ENCODE peak calls at places on chromosomes 12 and 14, in eight cellular contexts. Z, W, K, D, M, J, R and I are unnamed samples.

GRCh38 chr14:104690266-104690711 is 871 bp downstream of the INF2 start:
- DNase-seq in Z (no peak), W (no peak), K (no peak), D (peak; percentile 74), M (no peak), J (no peak), R (peak; percentile 33), I (no peak)

GRCh38 chr12:68240975-68241374 is 12.4 kb downstream of the IL22 start:
- DNase-seq in Z (no peak), W (no peak), K (no peak), D (no peak), M (no peak), J (no peak), R (peak; percentile 8), I (no peak)

GRCh38 chr12:31803306-31804184 is 74.7 kb upstream of the AMN1 start:
- DNase-seq in Z (no peak), W (no peak), K (no peak), D (no peak), M (no peak), J (no peak), R (no peak), I (no peak)

GRCh38 chr12:49796606-49797451 is 31.4 kb downstream of the NCKAP5L start:
- DNase-seq in Z (no peak), W (peak; percentile 54), K (no peak), D (no peak), M (no peak), J (no peak), R (no peak), I (peak; percentile 50)

GRCh38 chr12:90953956-90954421 is 987 bp downstream of the CCER1 start:
- DNase-seq in Z (peak; percentile 18), W (no peak), K (no peak), D (no peak), M (no peak), J (no peak), R (no peak), I (no peak)

GRCh38 chr14:100155049-100155621 is 4.3 kb downstream of the DEGS2 start:
- DNase-seq in Z (peak; percentile 44), W (no peak), K (peak; percentile 62), D (peak; percentile 81), M (peak; percentile 43), J (no peak), R (peak; percentile 64), I (no peak)

GRCh38 chr14:40309124-40309523 is 876.9 kb upstream of the FBXO33 start:
- DNase-seq in Z (no peak), W (no peak), K (no peak), D (no peak), M (no peak), J (no peak), R (no peak), I (no peak)

GRCh38 chr14:95330591-95331370 is 11.1 kb upstream of the CLMN start:
- DNase-seq in Z (no peak), W (no peak), K (no peak), D (no peak), M (no peak), J (no peak), R (no peak), I (no peak)

GRCh38 chr14:78417532-78417931 is 247.4 kb downstream of the NRXN3 start:
- DNase-seq in Z (no peak), W (no peak), K (no peak), D (no peak), M (no peak), J (no peak), R (no peak), I (no peak)

GRCh38 chr14:24473211-24473610 is 30.6 kb upstream of the SDR39U1 start:
- DNase-seq in Z (no peak), W (no peak), K (no peak), D (no peak), M (no peak), J (no peak), R (no peak), I (no peak)

GRCh38 chr14:95756127-95756526 is 42.2 kb upstream of the TCL1A start:
- DNase-seq in Z (no peak), W (no peak), K (no peak), D (no peak), M (no peak), J (no peak), R (no peak), I (no peak)

GRCh38 chr14:78512021-78512420 is 341.8 kb downstream of the NRXN3 start:
- DNase-seq in Z (no peak), W (no peak), K (no peak), D (no peak), M (no peak), J (no peak), R (no peak), I (no peak)

GRCh38 chr14:85165091-85165490 is 364.9 kb upstream of the FLRT2 start:
- DNase-seq in Z (no peak), W (no peak), K (no peak), D (no peak), M (no peak), J (peak; percentile 37), R (peak; percentile 5), I (no peak)

GRCh38 chr14:54839681-54840080 is 62.9 kb downstream of the GCH1 start:
- DNase-seq in Z (no peak), W (peak; percentile 83), K (no peak), D (no peak), M (no peak), J (no peak), R (peak; percentile 40), I (no peak)

GRCh38 chr12:111313833-111314259 is 55.0 kb downstream of the PHETA1 start:
- DNase-seq in Z (peak; percentile 91), W (peak; percentile 85), K (peak; percentile 95), D (peak; percentile 74), M (peak; percentile 74), J (peak; percentile 71), R (peak; percentile 87), I (no peak)

GRCh38 chr12:104670439-104671406 is 214.0 kb downstream of the CHST11 start:
- DNase-seq in Z (no peak), W (no peak), K (peak; percentile 21), D (no peak), M (no peak), J (no peak), R (no peak), I (no peak)

GRCh38 chr12:99383258-99383657 is 264.3 kb upstream of the GARIN6 start:
- DNase-seq in Z (no peak), W (no peak), K (no peak), D (no peak), M (no peak), J (no peak), R (no peak), I (no peak)

GRCh38 chr12:125185740-125186470 is 120.7 kb downstream of the AACS start:
- DNase-seq in Z (peak; percentile 92), W (peak; percentile 77), K (peak; percentile 65), D (peak; percentile 73), M (peak; percentile 19), J (peak; percentile 75), R (peak; percentile 80), I (no peak)

DNA sequence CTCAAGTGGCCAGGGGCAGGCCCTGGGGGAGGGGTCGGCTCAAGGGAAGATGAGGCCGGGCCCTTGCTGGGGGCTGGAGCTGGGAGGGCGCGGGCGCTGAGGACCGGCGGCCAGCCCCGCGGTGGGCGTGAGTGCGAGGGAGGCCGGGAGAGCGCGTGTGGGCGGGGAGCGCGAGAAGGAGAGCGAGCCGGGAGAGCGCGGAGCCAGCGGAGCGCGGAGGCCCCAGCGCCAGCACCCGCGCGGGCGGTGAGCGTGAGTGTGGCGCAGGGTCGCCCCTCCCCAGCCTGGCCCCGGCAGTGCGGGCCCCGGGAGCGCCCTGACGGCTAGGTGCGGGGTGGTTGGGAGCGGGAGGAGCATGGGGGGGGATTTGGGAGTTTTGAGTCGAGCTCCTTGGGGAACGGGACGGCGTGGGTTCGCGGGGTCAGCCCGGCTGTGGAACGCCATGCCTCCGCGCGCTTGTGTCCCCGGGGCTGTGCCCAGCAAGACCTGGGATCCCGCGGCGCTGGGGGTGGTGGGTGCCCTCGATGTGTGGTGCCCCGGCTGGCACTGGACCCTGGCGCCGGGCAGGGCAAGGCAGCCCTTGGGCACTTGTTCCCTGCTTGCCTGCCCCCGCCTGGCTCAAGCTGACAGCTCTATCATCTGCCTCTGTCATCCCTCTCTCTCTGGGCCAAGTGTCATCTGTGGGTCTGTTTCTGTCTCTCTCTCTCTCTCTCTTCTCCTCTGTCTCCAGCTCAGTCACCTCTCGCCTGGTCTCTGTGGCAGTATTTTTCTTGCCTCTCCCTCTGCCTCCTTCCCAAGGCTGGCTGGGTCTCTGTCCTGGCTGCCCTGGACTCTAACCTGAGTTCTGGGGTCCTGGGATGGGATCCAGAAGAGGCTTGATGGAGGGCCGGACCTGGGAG is at the start of gene LBHD2:
- DNase-seq in Z (peak; percentile 56), W (no peak), K (no peak), D (peak; percentile 44), M (no peak), J (no peak), R (no peak), I (no peak)
- TF ChIP-seq CTCF in Z (no peak), W (no peak), K (no peak), D (no peak), M (no peak), J (no peak), R (no peak), I (no peak)

GRCh38 chr12:89707992-89708792 is 446 bp downstream of the ATP2B1 start:
- DNase-seq in Z (peak; percentile 57), W (peak; percentile 79), K (peak; percentile 29), D (peak; percentile 72), M (peak; percentile 23), J (peak; percentile 39), R (peak; percentile 21), I (peak; percentile 89)
- TF ChIP-seq CTCF in Z (no peak), W (no peak), K (no peak), D (no peak), M (no peak), J (peak; percentile 34), R (no peak), I (peak; percentile 37)

DNA sequence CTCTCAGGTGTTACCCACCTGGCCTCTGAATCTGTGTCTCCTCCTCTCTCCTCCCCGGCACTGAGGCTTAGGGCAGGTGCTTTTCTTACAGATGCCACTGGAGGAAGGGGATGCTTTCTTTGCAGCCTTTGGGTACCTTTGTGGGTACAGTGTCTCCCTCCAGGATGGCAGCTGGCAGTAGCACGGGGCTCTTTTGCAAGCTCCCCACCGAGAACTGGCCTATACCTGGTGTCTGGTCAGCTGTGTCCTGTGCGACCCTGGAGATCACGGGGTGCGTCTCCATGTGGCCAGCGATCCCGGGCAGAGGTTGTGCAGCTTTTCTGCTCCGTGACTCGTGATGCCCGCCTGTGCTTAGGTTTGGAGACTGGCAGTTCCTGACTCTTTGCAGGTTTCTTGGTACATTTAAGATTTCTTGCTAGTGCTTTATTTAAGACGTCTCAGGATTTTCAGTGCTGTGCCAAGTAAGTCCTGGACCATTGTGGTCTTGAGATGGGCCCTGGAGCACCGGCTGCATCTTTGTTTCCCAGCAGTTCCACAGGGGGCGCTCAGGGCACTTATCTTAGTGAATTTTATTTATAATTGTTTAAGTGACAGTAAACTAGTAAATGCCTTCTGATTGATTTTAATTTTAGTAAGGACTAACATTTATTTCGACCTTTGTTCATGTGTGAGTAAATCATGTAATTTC is 68.9 kb downstream of the DDX51 start:
- DNase-seq in Z (no peak), W (no peak), K (no peak), D (no peak), M (no peak), J (no peak), R (peak; percentile 21), I (no peak)
- TF ChIP-seq CTCF in Z (no peak), W (no peak), K (peak; percentile 44), D (no peak), M (no peak), J (no peak), R (peak; percentile 74), I (peak; percentile 62)

DNA sequence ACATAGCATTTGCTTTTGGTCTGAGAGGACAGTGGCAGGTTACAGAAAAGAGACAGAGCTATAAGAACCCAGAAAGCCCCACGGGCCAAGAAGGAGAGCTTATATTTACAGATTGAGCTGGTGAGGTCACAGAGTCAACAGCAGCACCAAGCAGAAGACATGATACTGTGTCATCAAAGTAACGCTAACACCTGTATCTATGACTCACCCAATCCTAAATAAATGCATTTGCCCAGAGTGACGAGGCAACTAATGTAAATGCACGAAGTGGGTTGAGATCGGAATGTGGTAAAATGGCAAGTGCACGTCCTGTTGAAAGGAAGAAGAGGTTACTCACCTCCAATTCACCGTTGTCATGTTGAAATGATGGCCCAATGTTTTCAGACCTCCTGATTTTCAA is 6.7 kb upstream of the CD163L1 start:
- DNase-seq in Z (no peak), W (no peak), K (peak; percentile 47), D (no peak), M (no peak), J (no peak), R (peak; percentile 62), I (no peak)
- TF ChIP-seq CTCF in Z (no peak), W (no peak), K (no peak), D (no peak), M (no peak), J (no peak), R (no peak), I (no peak)